ENCODE peak calls at places on chromosomes 5 and 9, in six cellular contexts. G is AG20443; Z is NCI-H345; X is substantia nigra; S is progenitor cell of endocrine pancreas; O is CD8-positive, alpha-beta T cell. U is an unnamed sample.

GRCh38 chr5:79464695-79465332 is 49.1 kb downstream of the HOMER1 start:
- DNase-seq in S (no peak), X (no peak), G (peak; percentile 50), O (no peak), Z (peak; percentile 8), U (peak; percentile 16)

GRCh38 chr5:71601222-71602026 is 14.3 kb downstream of the MCCC2 start:
- DNase-seq in X (no peak), Z (peak; percentile 7), O (peak; percentile 62), S (no peak), G (peak; percentile 89), U (peak; percentile 38)

GRCh38 chr5:32869216-32869615 is 158.1 kb downstream of the NPR3 start:
- DNase-seq in O (no peak), S (no peak), G (peak; percentile 57), X (no peak), Z (no peak), U (no peak)

GRCh38 chr5:173888473-173889135 is 455 bp downstream of the CPEB4 start:
- DNase-seq in G (peak; percentile 32), S (no peak), Z (peak; percentile 41), X (no peak), O (peak; percentile 17), U (no peak)

GRCh38 chr9:17725399-17726010 is 146.6 kb downstream of the SH3GL2 start:
- DNase-seq in G (no peak), X (no peak), O (no peak), Z (peak; percentile 17), S (no peak), U (no peak)

GRCh38 chr5:11719888-11720481 is 184.3 kb downstream of the CTNND2 start:
- DNase-seq in S (peak; percentile 20), Z (no peak), G (no peak), O (no peak), X (peak; percentile 23), U (peak; percentile 76)

GRCh38 chr9:38417003-38417965 is 7.0 kb downstream of the IGFBPL1 start:
- DNase-seq in Z (peak; percentile 47), G (peak; percentile 29), O (no peak), X (no peak), S (no peak), U (peak; percentile 73)

GRCh38 chr5:169811023-169811422 is 169.3 kb downstream of the INSYN2B start:
- DNase-seq in O (no peak), X (no peak), S (no peak), G (no peak), Z (no peak), U (no peak)

GRCh38 chr5:122140900-122141299 is 11.6 kb downstream of the ZNF474 start:
- DNase-seq in X (no peak), G (no peak), Z (no peak), S (no peak), O (no peak), U (no peak)

GRCh38 chr5:169268019-169268418 is 32.9 kb downstream of the SLIT3 start:
- DNase-seq in X (no peak), Z (no peak), O (no peak), G (peak; percentile 76), S (no peak), U (no peak)

GRCh38 chr5:135369952-135370351 is 29.1 kb downstream of the MACROH2A1 start:
- DNase-seq in S (no peak), Z (no peak), X (no peak), G (no peak), O (no peak), U (no peak)

GRCh38 chr9:126723807-126724172 is 81.0 kb upstream of the ZBTB43 start:
- DNase-seq in G (no peak), O (no peak), Z (no peak), X (no peak), S (no peak), U (peak; percentile 81)

GRCh38 chr9:37925786-37926736 is 22.1 kb upstream of the SLC25A51 start:
- DNase-seq in X (no peak), Z (no peak), O (no peak), G (peak; percentile 35), S (no peak), U (no peak)

GRCh38 chr5:172872997-172873491 is 39.0 kb downstream of the ERGIC1 start:
- DNase-seq in S (no peak), O (no peak), X (peak; percentile 40), Z (no peak), G (peak; percentile 47), U (no peak)

GRCh38 chr5:138611295-138612220 is 36.4 kb upstream of the HSPA9 start:
- DNase-seq in X (peak; percentile 29), G (no peak), Z (peak; percentile 27), S (peak; percentile 32), O (no peak), U (peak; percentile 67)

GRCh38 chr9:79570449-79571308 is 1.1 kb upstream of the TLE4 start:
- DNase-seq in Z (peak; percentile 69), S (peak; percentile 33), X (no peak), O (peak; percentile 41), G (peak; percentile 60), U (peak; percentile 50)

GRCh38 chr5:57128325-57128724 is 45.5 kb upstream of the GPBP1 start:
- DNase-seq in S (no peak), O (no peak), Z (no peak), X (no peak), G (no peak), U (no peak)

GRCh38 chr5:107875834-107876233 is 205.1 kb upstream of the EFNA5 start:
- DNase-seq in G (peak; percentile 92), S (no peak), Z (no peak), O (no peak), X (no peak), U (no peak)

GRCh38 chr5:178320281-178320855 is 87.8 kb upstream of the PHYKPL start:
- DNase-seq in Z (no peak), X (no peak), O (no peak), G (no peak), S (no peak), U (no peak)

GRCh38 chr9:122122903-122123632 is 30.0 kb upstream of the TTLL11 start:
- DNase-seq in X (no peak), O (peak; percentile 80), G (peak; percentile 91), S (peak; percentile 69), Z (peak; percentile 64), U (peak; percentile 78)

GRCh38 chr9:73121375-73121935 is 30.2 kb upstream of the ANXA1 start:
- DNase-seq in S (no peak), O (no peak), X (no peak), Z (no peak), G (no peak), U (no peak)

GRCh38 chr9:37424686-37425297 is 2.3 kb downstream of the GRHPR start:
- DNase-seq in Z (no peak), O (no peak), S (no peak), G (no peak), X (no peak), U (no peak)

GRCh38 chr9:4116708-4117460 is 183.0 kb downstream of the GLIS3 start:
- DNase-seq in O (no peak), X (no peak), G (peak; percentile 32), S (no peak), Z (no peak), U (no peak)

GRCh38 chr5:107365355-107366109 is 305.2 kb downstream of the EFNA5 start:
- DNase-seq in O (no peak), G (no peak), Z (no peak), S (no peak), X (no peak), U (no peak)

GRCh38 chr9:114077162-114077837 is 800 bp downstream of the AMBP start:
- DNase-seq in Z (no peak), G (no peak), S (no peak), O (no peak), X (no peak), U (no peak)

U was measured in SK-N-DZ.